ENCODE peak calls at places on chromosomes 1 and 21, in nine cellular contexts. C is transverse colon, F is breast epithelium, P is body of pancreas, V is adrenal gland, X is lower leg skin, N is IMR-90, O is testis, A is heart left ventricle. T is an unnamed sample.

GRCh38 chr1:232669981-232670763 is 40.2 kb upstream of the SIPA1L2 start:
- DNase-seq in A (no peak), C (no peak), X (no peak), F (no peak), P (no peak), N (peak), O (no peak), V (no peak), T (no peak)

GRCh38 chr1:29328897-29329775 is 92.8 kb downstream of the PTPRU start:
- DNase-seq in X (no peak), F (no peak), N (no peak), C (no peak), P (no peak), A (no peak), O (no peak), V (no peak), T (no peak)

GRCh38 chr1:203034422-203035110 is 8.3 kb downstream of the PPFIA4 start:
- DNase-seq in O (peak), X (no peak), A (no peak), P (no peak), F (no peak), C (no peak), V (no peak), N (no peak), T (peak)

GRCh38 chr1:200989337-200989736 is 34.2 kb downstream of the KIF21B start:
- DNase-seq in V (no peak), A (no peak), F (no peak), O (no peak), C (no peak), N (no peak), P (no peak), X (no peak), T (no peak)

GRCh38 chr21:37631319-37632117 is 264.9 kb downstream of the DYRK1A start:
- DNase-seq in V (no peak), N (no peak), A (no peak), X (no peak), O (no peak), F (peak), C (no peak), P (peak), T (no peak)

GRCh38 chr1:182601926-182602325 is 2.3 kb downstream of the RGS16 start:
- DNase-seq in X (no peak), F (no peak), A (no peak), N (no peak), C (no peak), P (no peak), O (no peak), V (no peak), T (no peak)

GRCh38 chr1:35264861-35265260 is 3.6 kb upstream of the ZMYM4 start:
- DNase-seq in O (peak), V (no peak), A (no peak), X (peak), P (peak), F (peak), N (peak), C (peak), T (no peak)

GRCh38 chr1:27485363-27485762 is 4.6 kb downstream of the WASF2 start:
- DNase-seq in P (no peak), V (no peak), N (no peak), O (no peak), F (no peak), X (no peak), A (no peak), C (no peak), T (no peak)

GRCh38 chr1:199336745-199337640 is 690.5 kb upstream of the NR5A2 start:
- DNase-seq in A (no peak), P (no peak), V (no peak), C (no peak), N (no peak), F (no peak), X (no peak), O (no peak), T (no peak)

GRCh38 chr21:45910548-45911221 is 70.9 kb upstream of the COL6A1 start:
- DNase-seq in N (no peak), A (peak), X (no peak), O (peak), V (no peak), P (no peak), C (no peak), F (no peak), T (no peak)

GRCh38 chr21:34726627-34727337 is 58.0 kb downstream of the CLIC6 start:
- DNase-seq in C (no peak), P (no peak), A (no peak), O (no peak), F (no peak), N (peak), X (no peak), V (no peak), T (no peak)

GRCh38 chr1:91091812-91092211 is 70.0 kb upstream of the ZNF644 start:
- DNase-seq in X (no peak), N (no peak), C (no peak), F (peak), A (no peak), P (no peak), O (no peak), V (no peak), T (no peak)

GRCh38 chr1:101238681-101239094 is 1.9 kb downstream of the S1PR1 start:
- DNase-seq in V (peak), N (peak), O (peak), A (peak), P (peak), F (peak), C (peak), X (peak), T (no peak)

GRCh38 chr1:86018311-86018923 is 138.2 kb downstream of the COL24A1 start:
- DNase-seq in F (no peak), C (no peak), X (no peak), O (peak), A (no peak), P (peak), N (peak), V (no peak), T (no peak)

GRCh38 chr1:84998642-84999280 is 1.8 kb upstream of the MCOLN2 start:
- DNase-seq in V (no peak), A (no peak), O (peak), P (peak), N (peak), F (no peak), C (peak), X (no peak), T (no peak)

GRCh38 chr1:8782955-8783354 is 34.5 kb downstream of the RERE start:
- DNase-seq in V (no peak), F (no peak), C (no peak), N (no peak), P (no peak), O (no peak), X (no peak), A (no peak), T (no peak)

GRCh38 chr1:117180571-117180970 is 30.2 kb downstream of the VTCN1 start:
- DNase-seq in O (peak), V (no peak), C (no peak), N (no peak), X (no peak), F (no peak), A (no peak), P (no peak), T (no peak)

GRCh38 chr1:66176828-66177227 is 357.1 kb upstream of the SGIP1 start:
- DNase-seq in A (no peak), F (no peak), O (no peak), P (no peak), V (no peak), X (no peak), C (no peak), N (no peak), T (no peak)

GRCh38 chr1:220699044-220699443 is 8.9 kb downstream of the C1orf115 start:
- DNase-seq in F (no peak), N (no peak), C (no peak), A (no peak), V (no peak), O (no peak), X (no peak), P (peak), T (no peak)

GRCh38 chr1:31122101-31122735 is 56.7 kb upstream of the PUM1 start:
- DNase-seq in O (no peak), X (no peak), C (no peak), F (no peak), N (no peak), P (no peak), V (no peak), A (no peak), T (no peak)

GRCh38 chr21:35908311-35909078 is 151.8 kb downstream of the SETD4 start:
- DNase-seq in P (no peak), N (no peak), V (no peak), O (no peak), X (no peak), F (no peak), C (no peak), A (no peak), T (no peak)

GRCh38 chr21:38349111-38349746 is 92.4 kb downstream of the KCNJ15 start:
- DNase-seq in A (no peak), O (no peak), P (no peak), N (peak), V (no peak), C (no peak), F (no peak), X (no peak), T (no peak)

GRCh38 chr1:220786337-220787068 is at the start of gene MTARC1:
- DNase-seq in X (no peak), A (peak), F (no peak), N (no peak), V (peak), P (peak), C (peak), O (peak), T (no peak)

GRCh38 chr21:33395866-33396265 is 7.3 kb upstream of the IFNGR2 start:
- DNase-seq in P (no peak), A (no peak), V (no peak), N (peak), F (no peak), O (no peak), X (no peak), C (no peak), T (no peak)

GRCh38 chr1:172054172-172054571 is 212.9 kb downstream of the DNM3 start:
- DNase-seq in O (no peak), N (no peak), A (no peak), C (no peak), F (no peak), P (no peak), V (no peak), X (no peak), T (no peak)

GRCh38 chr1:231284441-231284840 is 43.4 kb downstream of the GNPAT start:
- DNase-seq in V (no peak), O (no peak), N (no peak), F (no peak), A (no peak), C (no peak), P (no peak), X (no peak), T (no peak)

GRCh38 chr1:42955311-42956063 is 3.2 kb downstream of the SLC2A1 start:
- DNase-seq in O (no peak), V (no peak), A (no peak), P (no peak), F (no peak), X (no peak), C (no peak), N (no peak), T (no peak)

GRCh38 chr1:211517006-211517405 is 25.0 kb upstream of the RD3 start:
- DNase-seq in O (no peak), N (no peak), P (no peak), F (no peak), A (no peak), X (no peak), V (no peak), C (peak), T (no peak)

GRCh38 chr1:91608876-91609275 is 108.2 kb downstream of the CDC7 start:
- DNase-seq in N (peak), P (no peak), O (no peak), A (no peak), C (no peak), V (no peak), F (no peak), X (no peak), T (no peak)

GRCh38 chr21:27772816-27773215 is 805.9 kb upstream of the ADAMTS5 start:
- DNase-seq in C (no peak), A (no peak), V (no peak), X (no peak), P (no peak), O (no peak), F (no peak), N (no peak), T (no peak)

GRCh38 chr21:38178653-38179503 is 77.9 kb upstream of the KCNJ15 start:
- DNase-seq in N (no peak), X (no peak), V (no peak), P (no peak), O (no peak), C (no peak), A (no peak), F (no peak), T (no peak)

GRCh38 chr1:58515794-58516401 is 30.6 kb downstream of the OMA1 start:
- DNase-seq in X (peak), N (peak), F (no peak), O (peak), P (peak), A (peak), V (peak), C (peak), T (no peak)

GRCh38 chr1:96487404-96487803 is 234.2 kb upstream of the PTBP2 start:
- DNase-seq in O (no peak), X (no peak), P (no peak), A (no peak), N (peak), F (peak), V (no peak), C (no peak), T (no peak)

GRCh38 chr1:100364731-100365130 is 12.4 kb downstream of the CDC14A start:
- DNase-seq in A (no peak), O (no peak), N (no peak), V (no peak), C (no peak), P (no peak), F (no peak), X (no peak), T (no peak)

GRCh38 chr1:118949317-118949716 is 38.8 kb downstream of the TBX15 start:
- DNase-seq in P (no peak), O (no peak), F (peak), X (peak), V (no peak), C (no peak), N (no peak), A (peak), T (no peak)

GRCh38 chr1:199308349-199308846 is 669.6 kb downstream of the PTPRC start:
- DNase-seq in O (no peak), A (no peak), F (no peak), N (no peak), C (no peak), V (no peak), X (no peak), P (no peak), T (no peak)

GRCh38 chr21:43767980-43768867 is 7.9 kb downstream of the CSTB start:
- DNase-seq in N (peak), A (no peak), V (peak), F (no peak), C (peak), P (peak), O (peak), X (peak), T (no peak)

GRCh38 chr21:18384771-18385170 is 18.8 kb downstream of the TMPRSS15 start:
- DNase-seq in N (no peak), O (no peak), C (no peak), P (no peak), X (no peak), A (no peak), V (no peak), F (no peak), T (no peak)

GRCh38 chr1:114286179-114286578 is 132.5 kb upstream of the SYT6 start:
- DNase-seq in O (no peak), C (no peak), A (no peak), X (no peak), F (no peak), P (no peak), V (no peak), N (peak), T (no peak)

GRCh38 chr1:32828341-32828740 is 10.9 kb downstream of the S100PBP start:
- DNase-seq in N (peak), F (no peak), O (no peak), C (no peak), X (no peak), A (no peak), V (no peak), P (no peak), T (no peak)
- TF ChIP-seq POLR2A in N (no peak), F (no peak), O (no peak), C (no peak), X (no peak), A (no peak), V (no peak), P (no peak), T (no peak)

GRCh38 chr1:165630629-165631402 is at the start of gene MGST3:
- DNase-seq in C (peak), N (peak), V (peak), X (peak), O (peak), F (peak), A (peak), P (peak), T (peak)
- TF ChIP-seq POLR2A in C (peak), N (peak), V (peak), X (peak), O (peak), F (peak), A (peak), P (peak), T (peak)

GRCh38 chr1:154326546-154327465 is 1.5 kb downstream of the ATP8B2 start:
- DNase-seq in A (peak), N (peak), O (peak), P (peak), V (peak), F (no peak), C (no peak), X (peak), T (no peak)

GRCh38 chr1:154329152-154329521 is 3.8 kb downstream of the ATP8B2 start:
- DNase-seq in V (no peak), F (no peak), C (no peak), N (no peak), P (no peak), A (no peak), O (peak), X (no peak), T (no peak)

GRCh38 chr1:154327466-154328317 is 2.4 kb downstream of the ATP8B2 start:
- DNase-seq in V (no peak), N (no peak), O (no peak), X (no peak), A (no peak), P (no peak), C (peak), F (no peak), T (no peak)

GRCh38 chr1:154329551-154330131 is 4.3 kb downstream of the ATP8B2 start:
- DNase-seq in X (no peak), C (no peak), O (peak), N (no peak), A (no peak), V (no peak), F (no peak), P (no peak), T (no peak)

GRCh38 chr1:154328318-154329151 is 3.2 kb downstream of the ATP8B2 start:
- DNase-seq in V (peak), P (peak), N (peak), A (peak), O (peak), X (no peak), F (peak), C (peak), T (peak)
- TF ChIP-seq POLR2A in V (no peak), P (peak), N (no peak), A (no peak), O (no peak), X (no peak), F (no peak), C (no peak), T (no peak)

GRCh38 chr1:170891872-170892271 is 43.5 kb upstream of the MROH9 start:
- DNase-seq in A (no peak), F (no peak), C (peak), O (no peak), X (no peak), V (no peak), N (no peak), P (no peak), T (no peak)
- TF ChIP-seq POLR2A in A (no peak), F (no peak), C (peak), O (no peak), X (no peak), V (no peak), N (no peak), P (no peak), T (no peak)

DNA sequence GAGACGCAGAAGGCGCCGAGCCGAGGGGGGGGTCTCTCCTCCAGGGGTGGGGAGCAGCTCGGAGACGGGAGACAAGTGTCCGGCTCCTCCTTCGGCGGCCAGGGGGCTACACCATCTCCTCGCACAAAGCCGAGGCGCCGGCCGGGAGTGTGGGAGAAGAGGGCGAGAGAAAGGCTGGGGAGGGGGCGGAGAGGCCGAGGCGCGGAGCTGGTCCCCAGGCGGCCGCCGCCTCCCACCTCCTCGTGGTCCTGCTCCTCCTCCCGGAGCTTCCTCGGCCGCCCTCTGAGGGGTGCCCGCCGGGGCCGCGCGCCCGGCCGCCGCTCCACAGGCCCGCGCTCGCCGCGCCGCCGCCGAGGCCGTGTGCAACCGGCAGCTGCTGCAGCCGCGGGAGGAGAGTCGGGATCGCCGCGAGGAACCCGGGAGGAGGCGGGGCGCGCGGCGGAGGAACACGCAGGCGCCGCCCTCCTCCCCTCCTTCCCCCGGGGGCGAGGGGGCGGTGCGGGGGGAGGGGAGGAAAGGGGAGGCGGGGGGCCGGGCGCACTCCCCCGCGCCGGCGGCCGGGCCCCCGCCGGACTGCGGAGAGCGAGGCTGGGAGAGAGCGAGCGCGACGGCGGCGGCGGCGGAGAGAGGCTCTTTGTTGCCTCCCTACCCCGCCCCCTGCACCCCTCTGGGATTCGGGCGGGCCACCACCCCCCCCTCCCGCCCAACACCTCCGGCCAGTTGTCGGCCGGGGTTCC is at the start of gene ENAH:
- DNase-seq in A (peak), N (peak), X (peak), C (peak), O (peak), P (peak), V (peak), F (peak), T (peak)
- TF ChIP-seq POLR2A in A (peak), N (no peak), X (no peak), C (no peak), O (no peak), P (peak), V (peak), F (no peak), T (no peak)

DNA sequence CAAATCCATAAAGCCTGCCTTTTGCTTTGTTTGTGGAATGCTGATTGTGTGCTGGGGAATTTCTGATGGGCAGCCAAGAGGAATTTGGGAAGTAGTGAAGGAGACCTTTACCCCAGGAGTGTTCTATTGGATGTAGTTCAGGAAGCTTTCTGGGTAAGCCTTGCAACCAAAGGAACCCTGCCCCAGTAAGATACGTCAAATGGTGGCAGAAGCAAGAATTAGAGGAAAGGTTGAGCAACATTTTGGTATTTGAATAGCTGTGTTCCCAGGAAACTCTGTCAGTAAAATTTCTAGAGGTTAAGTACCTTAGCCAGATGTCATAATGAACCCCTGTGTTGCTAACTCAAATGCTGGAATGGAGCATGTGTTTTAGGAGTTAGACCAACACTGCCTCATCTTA is 6.4 kb downstream of the MGST3 start:
- DNase-seq in X (no peak), N (peak), A (no peak), P (no peak), V (no peak), F (no peak), C (peak), O (no peak), T (no peak)
- TF ChIP-seq POLR2A in X (no peak), N (no peak), A (no peak), P (no peak), V (no peak), F (no peak), C (no peak), O (no peak), T (no peak)

GRCh38 chr1:10796029-10796944 is at the start of gene CASZ1:
- DNase-seq in A (peak), O (peak), X (peak), C (peak), F (peak), P (peak), N (peak), V (peak), T (no peak)
- TF ChIP-seq POLR2A in A (no peak), O (no peak), X (no peak), C (peak), F (no peak), P (peak), N (no peak), V (peak), T (no peak)

T was measured in GM12891.